ENCODE peak calls at places on chromosomes 11 and 22, in eight cellular contexts. One of them, this sample, is unnamed.

GRCh38 chr11:20208622-20209090 is 48.4 kb upstream of the DBX1 start:
- DNase-seq in ovary: no peak
- DNase-seq in prostate gland: no peak
- DNase-seq in adrenal gland: no peak
- DNase-seq in uterus: no peak
- DNase-seq in upper lobe of right lung: no peak
- DNase-seq in cardiac muscle cell: no peak
- DNase-seq in neural progenitor cell: peak; percentile 93
- DNase-seq in this sample: no peak

GRCh38 chr11:35056391-35057093 is 82.4 kb upstream of the CD44 start:
- DNase-seq in ovary: no peak
- DNase-seq in prostate gland: no peak
- DNase-seq in adrenal gland: no peak
- DNase-seq in uterus: no peak
- DNase-seq in upper lobe of right lung: no peak
- DNase-seq in cardiac muscle cell: no peak
- DNase-seq in neural progenitor cell: no peak
- DNase-seq in this sample: peak; percentile 39

GRCh38 chr11:46737699-46738098 is 18.7 kb downstream of the F2 start:
- DNase-seq in ovary: no peak
- DNase-seq in prostate gland: no peak
- DNase-seq in adrenal gland: no peak
- DNase-seq in uterus: no peak
- DNase-seq in upper lobe of right lung: no peak
- DNase-seq in cardiac muscle cell: no peak
- DNase-seq in neural progenitor cell: no peak
- DNase-seq in this sample: no peak

GRCh38 chr11:50278756-50279155 is 246.1 kb downstream of the OR4C45 start:
- DNase-seq in ovary: no peak
- DNase-seq in prostate gland: no peak
- DNase-seq in adrenal gland: no peak
- DNase-seq in uterus: no peak
- DNase-seq in upper lobe of right lung: no peak
- DNase-seq in cardiac muscle cell: no peak
- DNase-seq in neural progenitor cell: no peak
- DNase-seq in this sample: no peak

GRCh38 chr22:50276143-50276542 is 6.0 kb upstream of the MAPK11 start:
- DNase-seq in ovary: peak; percentile 72
- DNase-seq in prostate gland: peak; percentile 57
- DNase-seq in adrenal gland: peak; percentile 82
- DNase-seq in uterus: no peak
- DNase-seq in upper lobe of right lung: peak; percentile 92
- DNase-seq in cardiac muscle cell: peak; percentile 72
- DNase-seq in neural progenitor cell: no peak
- DNase-seq in this sample: no peak

GRCh38 chr22:29269731-29270474 is 1.8 kb downstream of the EWSR1 start:
- DNase-seq in ovary: no peak
- DNase-seq in prostate gland: no peak
- DNase-seq in adrenal gland: no peak
- DNase-seq in uterus: no peak
- DNase-seq in upper lobe of right lung: no peak
- DNase-seq in cardiac muscle cell: peak; percentile 18
- DNase-seq in neural progenitor cell: peak; percentile 24
- DNase-seq in this sample: no peak

GRCh38 chr11:75557649-75558494 is 4.2 kb upstream of the SERPINH1 start:
- DNase-seq in ovary: peak; percentile 81
- DNase-seq in prostate gland: peak; percentile 48
- DNase-seq in adrenal gland: peak; percentile 78
- DNase-seq in uterus: peak; percentile 88
- DNase-seq in upper lobe of right lung: peak; percentile 74
- DNase-seq in cardiac muscle cell: peak; percentile 98
- DNase-seq in neural progenitor cell: no peak
- DNase-seq in this sample: no peak

GRCh38 chr22:23458663-23459541 is 121.2 kb downstream of the IGLL1 start:
- DNase-seq in ovary: peak; percentile 57
- DNase-seq in prostate gland: no peak
- DNase-seq in adrenal gland: no peak
- DNase-seq in uterus: no peak
- DNase-seq in upper lobe of right lung: no peak
- DNase-seq in cardiac muscle cell: no peak
- DNase-seq in neural progenitor cell: no peak
- DNase-seq in this sample: no peak

GRCh38 chr11:11640152-11640551 is 18.3 kb upstream of the GALNT18 start:
- DNase-seq in ovary: no peak
- DNase-seq in prostate gland: no peak
- DNase-seq in adrenal gland: no peak
- DNase-seq in uterus: no peak
- DNase-seq in upper lobe of right lung: no peak
- DNase-seq in cardiac muscle cell: no peak
- DNase-seq in neural progenitor cell: no peak
- DNase-seq in this sample: no peak

GRCh38 chr11:94295534-94295933 is 8.8 kb upstream of the IZUMO1R start:
- DNase-seq in ovary: no peak
- DNase-seq in prostate gland: no peak
- DNase-seq in adrenal gland: no peak
- DNase-seq in uterus: no peak
- DNase-seq in upper lobe of right lung: no peak
- DNase-seq in cardiac muscle cell: no peak
- DNase-seq in neural progenitor cell: peak; percentile 13
- DNase-seq in this sample: no peak

GRCh38 chr11:108734956-108735559 is 70.2 kb downstream of the DDX10 start:
- DNase-seq in ovary: no peak
- DNase-seq in prostate gland: no peak
- DNase-seq in adrenal gland: no peak
- DNase-seq in uterus: no peak
- DNase-seq in upper lobe of right lung: no peak
- DNase-seq in cardiac muscle cell: peak; percentile 29
- DNase-seq in neural progenitor cell: peak; percentile 19
- DNase-seq in this sample: no peak

GRCh38 chr22:45866398-45867117 is 110.4 kb downstream of the WNT7B start:
- DNase-seq in ovary: peak; percentile 42
- DNase-seq in prostate gland: no peak
- DNase-seq in adrenal gland: no peak
- DNase-seq in uterus: no peak
- DNase-seq in upper lobe of right lung: peak; percentile 60
- DNase-seq in cardiac muscle cell: no peak
- DNase-seq in neural progenitor cell: peak; percentile 59
- DNase-seq in this sample: no peak
- H3K4me3 ChIP-seq in ovary: no peak overlapping the region
- H3K4me3 ChIP-seq in prostate gland: peak overlapping the region; percentile 16
- H3K4me3 ChIP-seq in adrenal gland: peak overlapping the region; percentile 15
- H3K4me3 ChIP-seq in uterus: no peak overlapping the region
- H3K4me3 ChIP-seq in upper lobe of right lung: peak overlapping the region; percentile 14
- H3K4me3 ChIP-seq in cardiac muscle cell: peak overlapping the region; percentile 17
- H3K4me3 ChIP-seq in neural progenitor cell: peak overlapping the region; percentile 54
- H3K4me3 ChIP-seq in this sample: no peak overlapping the region

GRCh38 chr11:78812513-78813293 is 238.0 kb upstream of the NARS2 start:
- DNase-seq in ovary: no peak
- DNase-seq in prostate gland: no peak
- DNase-seq in adrenal gland: no peak
- DNase-seq in uterus: no peak
- DNase-seq in upper lobe of right lung: no peak
- DNase-seq in cardiac muscle cell: no peak
- DNase-seq in neural progenitor cell: peak; percentile 44
- DNase-seq in this sample: no peak
- TF ChIP-seq CTCF in ovary: no peak
- TF ChIP-seq CTCF in prostate gland: no peak
- TF ChIP-seq CTCF in adrenal gland: no peak
- TF ChIP-seq CTCF in uterus: no peak
- TF ChIP-seq CTCF in upper lobe of right lung: no peak
- TF ChIP-seq CTCF in cardiac muscle cell: no peak
- TF ChIP-seq CTCF in neural progenitor cell: peak; percentile 8
- TF ChIP-seq CTCF in this sample: peak; percentile 26

GRCh38 chr11:73001615-73002014 is 140.5 kb downstream of the FCHSD2 start:
- DNase-seq in ovary: no peak
- DNase-seq in prostate gland: no peak
- DNase-seq in adrenal gland: no peak
- DNase-seq in uterus: no peak
- DNase-seq in upper lobe of right lung: no peak
- DNase-seq in cardiac muscle cell: peak; percentile 38
- DNase-seq in neural progenitor cell: no peak
- DNase-seq in this sample: no peak
- H3K4me3 ChIP-seq in ovary: no peak overlapping the region
- H3K4me3 ChIP-seq in prostate gland: no peak overlapping the region
- H3K4me3 ChIP-seq in adrenal gland: no peak overlapping the region
- H3K4me3 ChIP-seq in uterus: no peak overlapping the region
- H3K4me3 ChIP-seq in upper lobe of right lung: no peak overlapping the region
- H3K4me3 ChIP-seq in cardiac muscle cell: no peak overlapping the region
- H3K4me3 ChIP-seq in neural progenitor cell: no peak overlapping the region
- H3K4me3 ChIP-seq in this sample: no peak overlapping the region

DNA sequence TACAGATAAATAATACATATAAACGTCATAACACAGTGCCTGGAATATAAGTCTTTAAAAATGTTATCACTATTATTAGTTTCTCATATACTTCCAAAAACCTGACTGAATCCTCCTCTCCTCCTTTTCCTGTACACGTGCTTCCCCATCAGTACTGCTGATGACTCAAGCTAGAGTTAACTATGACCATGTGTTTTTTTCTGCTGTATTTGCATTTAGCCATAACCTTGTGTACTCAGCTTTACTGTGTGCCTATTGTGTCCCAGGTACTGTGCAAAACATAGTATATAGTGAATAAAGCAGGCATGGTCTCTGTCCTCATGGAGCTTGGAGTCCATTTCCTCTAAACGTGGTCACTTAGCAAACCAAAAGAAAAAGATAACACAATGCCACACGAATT is 56.5 kb upstream of the ARHGAP32 start:
- DNase-seq in ovary: no peak
- DNase-seq in prostate gland: no peak
- DNase-seq in adrenal gland: no peak
- DNase-seq in uterus: no peak
- DNase-seq in upper lobe of right lung: no peak
- DNase-seq in cardiac muscle cell: peak; percentile 64
- DNase-seq in neural progenitor cell: no peak
- DNase-seq in this sample: no peak
- TF ChIP-seq CTCF in ovary: no peak
- TF ChIP-seq CTCF in prostate gland: no peak
- TF ChIP-seq CTCF in adrenal gland: no peak
- TF ChIP-seq CTCF in uterus: no peak
- TF ChIP-seq CTCF in upper lobe of right lung: no peak
- TF ChIP-seq CTCF in cardiac muscle cell: no peak
- TF ChIP-seq CTCF in neural progenitor cell: no peak
- TF ChIP-seq CTCF in this sample: no peak

GRCh38 chr11:63491614-63492372 is 826 bp upstream of the PLAAT5 start:
- DNase-seq in ovary: no peak
- DNase-seq in prostate gland: no peak
- DNase-seq in adrenal gland: no peak
- DNase-seq in uterus: no peak
- DNase-seq in upper lobe of right lung: no peak
- DNase-seq in cardiac muscle cell: peak; percentile 96
- DNase-seq in neural progenitor cell: peak; percentile 13
- DNase-seq in this sample: no peak
- H3K4me3 ChIP-seq in ovary: peak overlapping the region; percentile 42
- H3K4me3 ChIP-seq in prostate gland: peak overlapping the region; percentile 31
- H3K4me3 ChIP-seq in adrenal gland: peak overlapping the region; percentile 50
- H3K4me3 ChIP-seq in uterus: peak overlapping the region; percentile 34
- H3K4me3 ChIP-seq in upper lobe of right lung: peak overlapping the region; percentile 54
- H3K4me3 ChIP-seq in cardiac muscle cell: peak overlapping the region; percentile 28
- H3K4me3 ChIP-seq in neural progenitor cell: peak overlapping the region; percentile 74
- H3K4me3 ChIP-seq in this sample: no peak overlapping the region

This sample was measured in LNCaP clone FGC.